ENCODE peak calls at places on chromosome 11, in eight cellular contexts. I, G, K, V, D, C, J and R are unnamed samples. For H3K4me1, the result is how much of the 10 kb centered on the place peaks cover.

GRCh38 chr11:129846508-129847335 is 31.1 kb downstream of the TMEM45B start:
- DNase-seq in G (peak), V (peak), D (peak), C (no peak), K (no peak), I (peak), J (no peak), R (no peak)

GRCh38 chr11:133905677-133906156 is 51.1 kb downstream of the IGSF9B start:
- DNase-seq in D (no peak), C (no peak), I (no peak), V (no peak), K (no peak), G (no peak), J (no peak), R (peak)

GRCh38 chr11:32255876-32256275 is 165.0 kb downstream of the RCN1 start:
- DNase-seq in I (no peak), G (peak), K (no peak), J (no peak), C (no peak), D (no peak), V (no peak), R (no peak)

GRCh38 chr11:91880660-91881059 is 344.0 kb upstream of the FAT3 start:
- DNase-seq in C (no peak), J (no peak), D (no peak), K (no peak), I (no peak), G (no peak), V (no peak), R (no peak)

GRCh38 chr11:20087118-20087521 is 73.2 kb downstream of the DBX1 start:
- DNase-seq in I (peak), J (no peak), G (no peak), D (no peak), C (no peak), K (no peak), V (no peak), R (no peak)

GRCh38 chr11:110314366-110315095 is 18.1 kb upstream of the RDX start:
- DNase-seq in D (no peak), I (no peak), C (no peak), K (no peak), J (no peak), V (no peak), G (no peak), R (no peak)

GRCh38 chr11:2266586-2267305 is 3.6 kb downstream of the ASCL2 start:
- DNase-seq in G (no peak), V (no peak), K (no peak), I (no peak), D (no peak), C (no peak), J (peak), R (peak)

GRCh38 chr11:12280838-12281565 is 96.4 kb upstream of the PARVA start:
- DNase-seq in D (no peak), J (peak), V (no peak), I (peak), C (no peak), G (no peak), K (no peak), R (no peak)

GRCh38 chr11:123696183-123696582 is 41.8 kb upstream of the SCN3B start:
- DNase-seq in V (no peak), J (no peak), C (no peak), K (no peak), D (no peak), G (no peak), I (no peak), R (no peak)

GRCh38 chr11:117424781-117425180 is 97.1 kb downstream of the CEP164 start:
- DNase-seq in K (no peak), I (no peak), J (no peak), V (no peak), D (no peak), G (no peak), C (no peak), R (no peak)

GRCh38 chr11:15497366-15497765 is 382.6 kb downstream of the INSC start:
- DNase-seq in I (no peak), D (no peak), K (no peak), J (no peak), C (no peak), V (peak), G (no peak), R (no peak)

GRCh38 chr11:71962428-71963038 is 33.7 kb downstream of the RNF121 start:
- DNase-seq in J (no peak), D (peak), C (no peak), K (no peak), I (peak), V (no peak), G (peak), R (no peak)

GRCh38 chr11:9193316-9193715 is 71.8 kb downstream of the DENND5A start:
- DNase-seq in G (no peak), J (no peak), D (no peak), I (no peak), K (no peak), V (no peak), C (no peak), R (no peak)

GRCh38 chr11:62627718-62628117 is 5.9 kb upstream of the B3GAT3 start:
- DNase-seq in I (no peak), G (no peak), V (no peak), C (no peak), D (no peak), K (no peak), J (no peak), R (no peak)
- TF ChIP-seq CTCF in I (no peak), G (no peak), V (no peak), C (no peak), D (peak), K (peak), J (no peak), R (peak)

GRCh38 chr11:68831124-68831523 is 10.6 kb downstream of the CPT1A start:
- DNase-seq in K (no peak), G (no peak), J (no peak), I (no peak), C (no peak), V (peak), D (peak), R (no peak)
- H3K4me1 ChIP-seq in K (under half), G (under half), J (half or more), I (under half), C (under half), V (half or more), D (under half), R (under half)

GRCh38 chr11:73629907-73630306 is 16.5 kb upstream of the PLEKHB1 start:
- DNase-seq in K (no peak), J (no peak), C (no peak), D (no peak), V (no peak), G (no peak), I (no peak), R (no peak)

GRCh38 chr11:73623651-73624050 is 22.7 kb upstream of the PLEKHB1 start:
- DNase-seq in C (no peak), K (no peak), V (no peak), G (no peak), D (no peak), I (no peak), J (no peak), R (no peak)

GRCh38 chr11:73622920-73623593 is 23.3 kb upstream of the PLEKHB1 start:
- DNase-seq in G (no peak), J (no peak), I (no peak), D (peak), K (no peak), C (no peak), V (no peak), R (no peak)

GRCh38 chr11:73625690-73626318 is 20.6 kb upstream of the PLEKHB1 start:
- DNase-seq in D (peak), V (peak), I (peak), C (peak), K (peak), J (no peak), G (peak), R (no peak)
- TF ChIP-seq CTCF in D (peak), V (peak), I (peak), C (peak), K (peak), J (peak), G (peak), R (peak)

GRCh38 chr11:68347345-68347744 is 35.0 kb downstream of the LRP5 start:
- DNase-seq in V (no peak), I (no peak), G (no peak), J (no peak), K (no peak), D (no peak), C (no peak), R (no peak)

GRCh38 chr11:68347841-68348240 is 35.5 kb downstream of the LRP5 start:
- DNase-seq in D (no peak), K (no peak), G (no peak), J (no peak), C (no peak), V (no peak), I (no peak), R (no peak)

GRCh38 chr11:68343761-68344256 is 31.4 kb downstream of the LRP5 start:
- DNase-seq in G (no peak), D (no peak), J (no peak), V (peak), I (no peak), C (no peak), K (no peak), R (no peak)

GRCh38 chr11:68342459-68343158 is 30.2 kb downstream of the LRP5 start:
- DNase-seq in C (no peak), V (no peak), D (peak), J (no peak), K (no peak), I (no peak), G (no peak), R (no peak)

GRCh38 chr11:68345776-68346728 is 33.7 kb downstream of the LRP5 start:
- DNase-seq in C (no peak), I (no peak), J (no peak), D (no peak), V (no peak), K (no peak), G (no peak), R (no peak)
- H3K4me1 ChIP-seq in C (under half), I (under half), J (half or more), D (under half), V (under half), K (under half), G (under half), R (under half)

DNA sequence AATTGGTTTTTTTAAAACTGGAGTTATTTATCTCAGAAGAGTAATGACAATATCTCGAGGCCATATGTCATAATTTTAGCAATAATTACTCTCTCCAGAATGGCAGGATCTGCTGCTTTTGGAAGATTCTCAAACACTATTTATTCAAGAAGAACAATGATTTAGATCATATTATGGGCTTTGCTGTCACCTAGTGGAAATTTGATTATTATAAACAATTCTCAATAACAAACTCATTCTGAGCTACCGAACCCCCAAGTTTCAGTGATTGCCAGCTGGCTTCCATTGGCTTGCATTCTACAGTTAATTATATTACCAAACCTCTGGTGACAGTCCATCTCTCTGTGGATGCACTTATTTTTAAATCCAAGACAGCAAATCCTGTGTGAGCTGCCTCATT is 27.9 kb upstream of the SLC36A4 start:
- DNase-seq in I (peak), V (no peak), C (no peak), K (no peak), D (peak), J (no peak), G (peak), R (no peak)
- TF ChIP-seq CTCF in I (peak), V (no peak), C (peak), K (peak), D (peak), J (peak), G (peak), R (peak)